ENCODE peak calls at places on chromosomes 1 and 21, in seven cellular contexts. One of them, this sample, is unnamed.

GRCh38 chr1:203324103-203325003 is 19.0 kb downstream of the BTG2 start:
- DNase-seq in K562: no peak
- DNase-seq in SK-N-SH: no peak
- DNase-seq in GM12878: no peak
- DNase-seq in HCT116: no peak
- DNase-seq in HepG2: no peak
- DNase-seq in H1: no peak
- DNase-seq in this sample: no peak

GRCh38 chr21:18449586-18449985 is 46.0 kb upstream of the TMPRSS15 start:
- DNase-seq in K562: no peak
- DNase-seq in SK-N-SH: no peak
- DNase-seq in GM12878: no peak
- DNase-seq in HCT116: no peak
- DNase-seq in HepG2: no peak
- DNase-seq in H1: no peak
- DNase-seq in this sample: no peak

GRCh38 chr1:219031821-219032220 is 141.9 kb upstream of the LYPLAL1 start:
- DNase-seq in K562: no peak
- DNase-seq in SK-N-SH: no peak
- DNase-seq in GM12878: no peak
- DNase-seq in HCT116: no peak
- DNase-seq in HepG2: no peak
- DNase-seq in H1: no peak
- DNase-seq in this sample: no peak

GRCh38 chr1:105208581-105208980 is 1458.9 kb downstream of the AMY1C start:
- DNase-seq in K562: no peak
- DNase-seq in SK-N-SH: no peak
- DNase-seq in GM12878: no peak
- DNase-seq in HCT116: no peak
- DNase-seq in HepG2: no peak
- DNase-seq in H1: no peak
- DNase-seq in this sample: no peak

GRCh38 chr1:156467385-156467784 is 33.2 kb downstream of the MEF2D start:
- DNase-seq in K562: no peak
- DNase-seq in SK-N-SH: peak
- DNase-seq in GM12878: no peak
- DNase-seq in HCT116: no peak
- DNase-seq in HepG2: no peak
- DNase-seq in H1: no peak
- DNase-seq in this sample: no peak

GRCh38 chr1:3139871-3140837 is 71.2 kb downstream of the PRDM16 start:
- DNase-seq in K562: no peak
- DNase-seq in SK-N-SH: peak
- DNase-seq in GM12878: no peak
- DNase-seq in HCT116: no peak
- DNase-seq in HepG2: no peak
- DNase-seq in H1: no peak
- DNase-seq in this sample: no peak

GRCh38 chr1:77970192-77970591 is 8.7 kb downstream of the FUBP1 start:
- DNase-seq in K562: no peak
- DNase-seq in SK-N-SH: no peak
- DNase-seq in GM12878: no peak
- DNase-seq in HCT116: no peak
- DNase-seq in HepG2: no peak
- DNase-seq in H1: no peak
- DNase-seq in this sample: no peak

GRCh38 chr1:35188578-35189392 is 4.2 kb downstream of the SFPQ start:
- DNase-seq in K562: no peak
- DNase-seq in SK-N-SH: no peak
- DNase-seq in GM12878: no peak
- DNase-seq in HCT116: no peak
- DNase-seq in HepG2: peak
- DNase-seq in H1: no peak
- DNase-seq in this sample: no peak

GRCh38 chr1:205497351-205497750 is 7.1 kb upstream of the CDK18 start:
- DNase-seq in K562: no peak
- DNase-seq in SK-N-SH: no peak
- DNase-seq in GM12878: no peak
- DNase-seq in HCT116: no peak
- DNase-seq in HepG2: no peak
- DNase-seq in H1: no peak
- DNase-seq in this sample: no peak

GRCh38 chr21:36478207-36478701 is 1.7 kb downstream of the CLDN14 start:
- DNase-seq in K562: no peak
- DNase-seq in SK-N-SH: no peak
- DNase-seq in GM12878: no peak
- DNase-seq in HCT116: no peak
- DNase-seq in HepG2: no peak
- DNase-seq in H1: no peak
- DNase-seq in this sample: no peak

GRCh38 chr1:9822897-9823692 is 670 bp downstream of the CLSTN1 start:
- DNase-seq in K562: peak
- DNase-seq in SK-N-SH: no peak
- DNase-seq in GM12878: no peak
- DNase-seq in HCT116: no peak
- DNase-seq in HepG2: no peak
- DNase-seq in H1: no peak
- DNase-seq in this sample: no peak

GRCh38 chr1:166999090-166999489 is 10.0 kb downstream of the MAEL start:
- DNase-seq in K562: no peak
- DNase-seq in SK-N-SH: no peak
- DNase-seq in GM12878: no peak
- DNase-seq in HCT116: no peak
- DNase-seq in HepG2: no peak
- DNase-seq in H1: no peak
- DNase-seq in this sample: no peak

GRCh38 chr1:191641420-191642215 is 516.6 kb upstream of the RGS18 start:
- DNase-seq in K562: no peak
- DNase-seq in SK-N-SH: no peak
- DNase-seq in GM12878: no peak
- DNase-seq in HCT116: no peak
- DNase-seq in HepG2: no peak
- DNase-seq in H1: no peak
- DNase-seq in this sample: no peak

GRCh38 chr1:202585591-202585934 is 124.7 kb downstream of the SYT2 start:
- DNase-seq in K562: no peak
- DNase-seq in SK-N-SH: no peak
- DNase-seq in GM12878: no peak
- DNase-seq in HCT116: no peak
- DNase-seq in HepG2: no peak
- DNase-seq in H1: no peak
- DNase-seq in this sample: no peak

GRCh38 chr1:100631015-100631521 is 88.5 kb upstream of the VCAM1 start:
- DNase-seq in K562: no peak
- DNase-seq in SK-N-SH: no peak
- DNase-seq in GM12878: no peak
- DNase-seq in HCT116: no peak
- DNase-seq in HepG2: no peak
- DNase-seq in H1: no peak
- DNase-seq in this sample: no peak

GRCh38 chr1:234505774-234506114 is 26.8 kb upstream of the TARBP1 start:
- DNase-seq in K562: no peak
- DNase-seq in SK-N-SH: no peak
- DNase-seq in GM12878: no peak
- DNase-seq in HCT116: no peak
- DNase-seq in HepG2: no peak
- DNase-seq in H1: no peak
- DNase-seq in this sample: no peak

GRCh38 chr1:221344693-221345092 is 397.2 kb downstream of the DUSP10 start:
- DNase-seq in K562: no peak
- DNase-seq in SK-N-SH: no peak
- DNase-seq in GM12878: no peak
- DNase-seq in HCT116: no peak
- DNase-seq in HepG2: no peak
- DNase-seq in H1: no peak
- DNase-seq in this sample: no peak

GRCh38 chr1:242023805-242024204 is 24.9 kb upstream of the MAP1LC3C start:
- DNase-seq in K562: no peak
- DNase-seq in SK-N-SH: no peak
- DNase-seq in GM12878: no peak
- DNase-seq in HCT116: no peak
- DNase-seq in HepG2: no peak
- DNase-seq in H1: no peak
- DNase-seq in this sample: no peak

DNA sequence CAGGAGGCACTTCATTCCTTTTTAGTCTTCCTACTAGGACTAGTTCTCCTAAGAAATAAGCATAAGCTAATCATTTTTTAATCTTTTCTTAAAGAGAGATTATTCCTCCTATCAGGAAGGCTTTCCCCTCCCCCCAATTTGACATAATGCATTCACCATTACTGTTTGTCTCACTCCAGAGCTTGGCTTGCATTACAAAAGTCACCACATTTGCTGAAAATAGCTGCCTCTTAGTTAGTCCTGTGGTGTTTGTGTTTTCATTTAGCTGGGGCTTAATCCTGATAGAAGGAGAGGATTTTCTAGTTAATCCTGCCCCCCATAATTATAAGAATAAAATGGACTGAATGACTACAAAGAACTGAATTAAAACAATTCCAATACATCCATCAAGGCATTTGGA is 307.1 kb upstream of the RRP15 start:
- DNase-seq in K562: no peak
- DNase-seq in SK-N-SH: no peak
- DNase-seq in GM12878: no peak
- DNase-seq in HCT116: no peak
- DNase-seq in HepG2: no peak
- DNase-seq in H1: no peak
- DNase-seq in this sample: no peak
- TF ChIP-seq JUND in K562: no peak
- TF ChIP-seq JUND in SK-N-SH: no peak
- TF ChIP-seq JUND in GM12878: no peak
- TF ChIP-seq JUND in HCT116: no peak
- TF ChIP-seq JUND in HepG2: no peak
- TF ChIP-seq JUND in H1: no peak
- TF ChIP-seq JUND in this sample: no peak

GRCh38 chr1:185520188-185520935 is 203.3 kb upstream of the IVNS1ABP start:
- DNase-seq in K562: no peak
- DNase-seq in SK-N-SH: no peak
- DNase-seq in GM12878: no peak
- DNase-seq in HCT116: no peak
- DNase-seq in HepG2: no peak
- DNase-seq in H1: no peak
- DNase-seq in this sample: no peak
- TF ChIP-seq JUND in K562: peak
- TF ChIP-seq JUND in SK-N-SH: no peak
- TF ChIP-seq JUND in GM12878: no peak
- TF ChIP-seq JUND in HCT116: no peak
- TF ChIP-seq JUND in HepG2: no peak
- TF ChIP-seq JUND in H1: no peak
- TF ChIP-seq JUND in this sample: no peak

GRCh38 chr1:229578168-229579100 is 19.9 kb upstream of the ABCB10 start:
- DNase-seq in K562: no peak
- DNase-seq in SK-N-SH: no peak
- DNase-seq in GM12878: no peak
- DNase-seq in HCT116: no peak
- DNase-seq in HepG2: no peak
- DNase-seq in H1: no peak
- DNase-seq in this sample: no peak
- TF ChIP-seq JUND in K562: no peak
- TF ChIP-seq JUND in SK-N-SH: no peak
- TF ChIP-seq JUND in GM12878: no peak
- TF ChIP-seq JUND in HCT116: no peak
- TF ChIP-seq JUND in HepG2: no peak
- TF ChIP-seq JUND in H1: no peak
- TF ChIP-seq JUND in this sample: no peak

DNA sequence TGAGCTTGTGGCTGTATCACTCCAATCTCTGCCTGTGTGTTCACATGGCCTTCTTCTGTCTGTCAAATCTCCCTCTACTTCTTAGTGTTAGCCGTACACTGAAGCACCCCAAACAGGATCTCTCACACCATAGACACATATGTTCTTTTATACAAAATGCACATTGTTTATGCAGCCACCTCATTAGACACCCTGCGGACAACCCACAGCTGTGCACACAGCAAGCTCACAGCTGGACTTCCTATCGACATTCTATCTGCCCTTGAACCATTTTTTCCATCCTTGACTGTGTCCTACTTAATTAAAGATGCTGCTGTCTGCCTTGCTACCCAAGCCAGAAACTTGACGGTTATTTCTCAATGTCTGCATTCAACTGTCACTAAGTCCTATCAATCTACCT is 3.2 kb upstream of the ZBTB21 start:
- DNase-seq in K562: no peak
- DNase-seq in SK-N-SH: no peak
- DNase-seq in GM12878: no peak
- DNase-seq in HCT116: no peak
- DNase-seq in HepG2: no peak
- DNase-seq in H1: no peak
- DNase-seq in this sample: no peak
- TF ChIP-seq JUND in K562: no peak
- TF ChIP-seq JUND in SK-N-SH: no peak
- TF ChIP-seq JUND in GM12878: no peak
- TF ChIP-seq JUND in HCT116: no peak
- TF ChIP-seq JUND in HepG2: no peak
- TF ChIP-seq JUND in H1: no peak
- TF ChIP-seq JUND in this sample: no peak

GRCh38 chr1:160781914-160782689 is 13.9 kb upstream of the LY9 start:
- DNase-seq in K562: no peak
- DNase-seq in SK-N-SH: no peak
- DNase-seq in GM12878: peak
- DNase-seq in HCT116: no peak
- DNase-seq in HepG2: no peak
- DNase-seq in H1: no peak
- DNase-seq in this sample: peak

GRCh38 chr1:160778976-160779375 is 17.0 kb upstream of the LY9 start:
- DNase-seq in K562: no peak
- DNase-seq in SK-N-SH: no peak
- DNase-seq in GM12878: no peak
- DNase-seq in HCT116: no peak
- DNase-seq in HepG2: no peak
- DNase-seq in H1: no peak
- DNase-seq in this sample: no peak

GRCh38 chr1:160779662-160780397 is 16.1 kb upstream of the LY9 start:
- DNase-seq in K562: peak
- DNase-seq in SK-N-SH: peak
- DNase-seq in GM12878: no peak
- DNase-seq in HCT116: peak
- DNase-seq in HepG2: peak
- DNase-seq in H1: peak
- DNase-seq in this sample: peak

GRCh38 chr1:160780398-160780755 is 15.6 kb upstream of the LY9 start:
- DNase-seq in K562: no peak
- DNase-seq in SK-N-SH: no peak
- DNase-seq in GM12878: no peak
- DNase-seq in HCT116: no peak
- DNase-seq in HepG2: no peak
- DNase-seq in H1: no peak
- DNase-seq in this sample: no peak

GRCh38 chr1:160781129-160781808 is 14.7 kb upstream of the LY9 start:
- DNase-seq in K562: no peak
- DNase-seq in SK-N-SH: no peak
- DNase-seq in GM12878: no peak
- DNase-seq in HCT116: no peak
- DNase-seq in HepG2: no peak
- DNase-seq in H1: no peak
- DNase-seq in this sample: no peak
- TF ChIP-seq JUND in K562: no peak
- TF ChIP-seq JUND in SK-N-SH: no peak
- TF ChIP-seq JUND in GM12878: no peak
- TF ChIP-seq JUND in HCT116: no peak
- TF ChIP-seq JUND in HepG2: no peak
- TF ChIP-seq JUND in H1: no peak
- TF ChIP-seq JUND in this sample: no peak

GRCh38 chr1:16260814-16261213 is 23.8 kb upstream of the CPLANE2 start:
- DNase-seq in K562: no peak
- DNase-seq in SK-N-SH: no peak
- DNase-seq in GM12878: no peak
- DNase-seq in HCT116: no peak
- DNase-seq in HepG2: no peak
- DNase-seq in H1: no peak
- DNase-seq in this sample: no peak
- TF ChIP-seq JUND in K562: no peak
- TF ChIP-seq JUND in SK-N-SH: peak
- TF ChIP-seq JUND in GM12878: no peak
- TF ChIP-seq JUND in HCT116: no peak
- TF ChIP-seq JUND in HepG2: no peak
- TF ChIP-seq JUND in H1: no peak
- TF ChIP-seq JUND in this sample: no peak